ENCODE peak calls at places on chromosomes 11 and 22, in eight cellular contexts. S is body of pancreas, C is upper lobe of left lung, G is IMR-90, R is lung, T is dorsolateral prefrontal cortex, B is fibroblast of lung, K is HL-60. Z is an unnamed sample.

GRCh38 chr22:23243006-23243573 is 62.8 kb downstream of the BCR start:
- DNase-seq in S (no peak), C (no peak), G (no peak), R (no peak), T (no peak), B (peak), K (no peak), Z (peak)

GRCh38 chr22:29813563-29813962 is 24.5 kb downstream of the ASCC2 start:
- DNase-seq in S (no peak), C (no peak), G (no peak), R (no peak), T (no peak), B (no peak), K (no peak), Z (no peak)

GRCh38 chr22:47207387-47207786 is 444.9 kb downstream of the TBC1D22A start:
- DNase-seq in S (no peak), C (no peak), G (no peak), R (peak), T (no peak), B (no peak), K (no peak), Z (peak)

GRCh38 chr22:43268261-43268660 is 74.9 kb downstream of the SCUBE1 start:
- DNase-seq in S (no peak), C (no peak), G (no peak), R (no peak), T (no peak), B (no peak), K (no peak), Z (no peak)

GRCh38 chr11:125941606-125942275 is 4.1 kb upstream of the VSIG10L2 start:
- DNase-seq in S (peak), C (no peak), G (peak), R (peak), T (peak), B (peak), K (no peak), Z (no peak)

GRCh38 chr11:8025816-8026215 is 38.7 kb downstream of the EIF3F start:
- DNase-seq in S (no peak), C (no peak), G (peak), R (no peak), T (no peak), B (peak), K (no peak), Z (no peak)

GRCh38 chr22:26956346-26956745 is 299.0 kb downstream of the MIAT start:
- DNase-seq in S (no peak), C (no peak), G (no peak), R (no peak), T (no peak), B (peak), K (no peak), Z (no peak)

GRCh38 chr11:10273738-10274137 is 20.3 kb downstream of the SBF2 start:
- DNase-seq in S (no peak), C (no peak), G (no peak), R (no peak), T (no peak), B (no peak), K (no peak), Z (no peak)

GRCh38 chr11:22163394-22163797 is 29.5 kb upstream of the ANO5 start:
- DNase-seq in S (peak), C (no peak), G (no peak), R (peak), T (peak), B (no peak), K (peak), Z (no peak)

GRCh38 chr22:24026056-24026455 is 15.0 kb downstream of the CABIN1 start:
- DNase-seq in S (no peak), C (no peak), G (no peak), R (no peak), T (no peak), B (no peak), K (no peak), Z (no peak)

GRCh38 chr11:16982256-16982671 is 31.9 kb downstream of the PLEKHA7 start:
- DNase-seq in S (peak), C (no peak), G (no peak), R (no peak), T (no peak), B (no peak), K (no peak), Z (no peak)

GRCh38 chr22:47552024-47552423 is 789.6 kb downstream of the TBC1D22A start:
- DNase-seq in S (no peak), C (no peak), G (no peak), R (no peak), T (no peak), B (no peak), K (no peak), Z (no peak)

GRCh38 chr11:36376315-36376887 is 80.3 kb downstream of the PRR5L start:
- DNase-seq in S (no peak), C (peak), G (peak), R (no peak), T (no peak), B (peak), K (no peak), Z (no peak)

GRCh38 chr22:30422481-30423295 is 2.9 kb upstream of the MTFP1 start:
- DNase-seq in S (peak), C (no peak), G (peak), R (peak), T (no peak), B (peak), K (peak), Z (no peak)

GRCh38 chr11:119154178-119154577 is 5.3 kb downstream of the ABCG4 start:
- DNase-seq in S (no peak), C (no peak), G (no peak), R (no peak), T (no peak), B (no peak), K (no peak), Z (no peak)

GRCh38 chr11:6319001-6319878 is 1.1 kb downstream of the CAVIN3 start:
- DNase-seq in S (peak), C (peak), G (peak), R (peak), T (peak), B (peak), K (no peak), Z (no peak)

GRCh38 chr11:72617080-72617744 is 57.0 kb downstream of the PDE2A start:
- DNase-seq in S (peak), C (no peak), G (peak), R (no peak), T (no peak), B (peak), K (no peak), Z (no peak)

GRCh38 chr11:119615879-119616190 is 113.2 kb downstream of the NECTIN1 start:
- DNase-seq in S (no peak), C (no peak), G (no peak), R (no peak), T (no peak), B (no peak), K (no peak), Z (no peak)

GRCh38 chr11:33624082-33624481 is 76.5 kb downstream of the C11orf91 start:
- DNase-seq in S (no peak), C (no peak), G (no peak), R (no peak), T (no peak), B (no peak), K (no peak), Z (no peak)

GRCh38 chr11:96145163-96145585 is 197.8 kb downstream of the MAML2 start:
- DNase-seq in S (no peak), C (no peak), G (no peak), R (no peak), T (no peak), B (peak), K (no peak), Z (no peak)

GRCh38 chr22:44204937-44205712 is 24.4 kb downstream of the PARVG start:
- DNase-seq in S (no peak), C (no peak), G (no peak), R (no peak), T (no peak), B (no peak), K (no peak), Z (no peak)

GRCh38 chr11:44747339-44747738 is 20.6 kb downstream of the TSPAN18 start:
- DNase-seq in S (no peak), C (no peak), G (peak), R (no peak), T (no peak), B (peak), K (no peak), Z (no peak)

GRCh38 chr22:27222178-27222577 is 564.8 kb downstream of the MIAT start:
- DNase-seq in S (no peak), C (no peak), G (no peak), R (no peak), T (no peak), B (no peak), K (no peak), Z (no peak)

GRCh38 chr11:100581318-100581717 is 105.8 kb upstream of the ARHGAP42 start:
- DNase-seq in S (peak), C (no peak), G (no peak), R (no peak), T (no peak), B (no peak), K (no peak), Z (no peak)

GRCh38 chr22:38754247-38755154 is 1.3 kb downstream of the SUN2 start:
- DNase-seq in S (peak), C (no peak), G (peak), R (peak), T (peak), B (peak), K (no peak), Z (no peak)

GRCh38 chr11:80107415-80107814 is 666.6 kb upstream of the TENM4 start:
- DNase-seq in S (no peak), C (no peak), G (no peak), R (no peak), T (no peak), B (no peak), K (no peak), Z (no peak)

GRCh38 chr11:9664276-9665171 is 647 bp downstream of the SWAP70 start:
- DNase-seq in S (peak), C (peak), G (peak), R (peak), T (no peak), B (peak), K (no peak), Z (peak)

GRCh38 chr22:46560696-46561295 is 23.4 kb upstream of the CELSR1 start:
- DNase-seq in S (no peak), C (no peak), G (no peak), R (no peak), T (no peak), B (no peak), K (no peak), Z (no peak)

GRCh38 chr11:79546366-79546765 is 105.5 kb upstream of the TENM4 start:
- DNase-seq in S (no peak), C (no peak), G (no peak), R (no peak), T (no peak), B (no peak), K (no peak), Z (no peak)

GRCh38 chr11:123942413-123942812 is 1.2 kb downstream of the OR6T1 start:
- DNase-seq in S (no peak), C (no peak), G (no peak), R (no peak), T (no peak), B (no peak), K (no peak), Z (no peak)

GRCh38 chr11:57800444-57801184 is 39.0 kb downstream of the CTNND1 start:
- DNase-seq in S (peak), C (no peak), G (peak), R (no peak), T (no peak), B (peak), K (peak), Z (no peak)

GRCh38 chr11:14577835-14578529 is 57.8 kb upstream of the PSMA1 start:
- DNase-seq in S (no peak), C (no peak), G (no peak), R (no peak), T (no peak), B (no peak), K (peak), Z (peak)

GRCh38 chr22:39214006-39214382 is 30.8 kb downstream of the PDGFB start:
- DNase-seq in S (no peak), C (no peak), G (no peak), R (no peak), T (no peak), B (no peak), K (no peak), Z (no peak)

GRCh38 chr11:13031349-13031748 is 22.2 kb downstream of the RASSF10 start:
- DNase-seq in S (no peak), C (no peak), G (no peak), R (no peak), T (no peak), B (no peak), K (no peak), Z (no peak)

GRCh38 chr22:46812034-46812605 is 49.7 kb downstream of the TBC1D22A start:
- DNase-seq in S (no peak), C (no peak), G (no peak), R (no peak), T (no peak), B (no peak), K (no peak), Z (no peak)

GRCh38 chr11:61037694-61038093 is 64.6 kb upstream of the CD5 start:
- DNase-seq in S (no peak), C (no peak), G (no peak), R (no peak), T (peak), B (peak), K (no peak), Z (no peak)

DNA sequence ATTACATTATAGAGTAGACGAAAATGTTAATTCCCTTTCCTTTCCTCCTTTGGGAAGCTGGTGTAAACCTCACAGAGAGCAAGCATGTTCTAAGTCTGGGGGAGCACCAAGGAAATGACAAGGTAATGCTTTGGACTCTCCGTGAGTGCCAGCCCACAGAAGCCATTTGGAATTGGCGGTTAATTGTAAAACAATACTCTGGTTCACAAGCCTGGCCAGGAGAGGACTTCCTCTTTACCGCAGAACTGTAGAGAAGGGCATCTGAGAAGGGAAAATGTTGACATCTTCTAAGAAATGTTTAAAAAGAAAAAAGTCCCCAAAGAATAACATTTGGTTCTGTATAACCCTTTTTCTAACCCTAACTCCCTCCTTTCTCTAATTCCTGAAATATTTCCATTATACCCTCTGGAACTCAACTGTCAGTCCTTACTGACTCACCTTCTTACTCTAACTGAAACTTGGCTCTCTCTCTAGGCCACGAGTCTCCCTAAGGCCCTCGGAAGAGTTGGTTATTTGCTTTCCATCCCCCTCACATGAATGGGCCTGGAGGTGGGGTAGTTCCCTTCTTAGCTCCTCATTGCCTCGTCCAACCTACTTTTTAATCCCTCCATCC is 379.8 kb downstream of the SOX6 start:
- DNase-seq in S (no peak), C (no peak), G (peak), R (no peak), T (no peak), B (peak), K (no peak), Z (no peak)
- TF ChIP-seq CTCF in S (no peak), C (no peak), G (no peak), R (no peak), T (no peak), B (no peak), K (no peak), Z (no peak)

GRCh38 chr22:20256562-20257473 is 11.3 kb downstream of the RTN4R start:
- DNase-seq in S (no peak), C (peak), G (no peak), R (no peak), T (no peak), B (no peak), K (no peak), Z (no peak)

GRCh38 chr22:20257474-20258299 is 10.4 kb downstream of the RTN4R start:
- DNase-seq in S (no peak), C (peak), G (no peak), R (no peak), T (no peak), B (no peak), K (no peak), Z (no peak)

GRCh38 chr22:20259336-20259705 is 8.8 kb downstream of the RTN4R start:
- DNase-seq in S (no peak), C (peak), G (no peak), R (no peak), T (no peak), B (no peak), K (no peak), Z (no peak)

GRCh38 chr22:20260071-20260722 is 7.9 kb downstream of the RTN4R start:
- DNase-seq in S (no peak), C (peak), G (no peak), R (no peak), T (no peak), B (no peak), K (no peak), Z (no peak)

DNA sequence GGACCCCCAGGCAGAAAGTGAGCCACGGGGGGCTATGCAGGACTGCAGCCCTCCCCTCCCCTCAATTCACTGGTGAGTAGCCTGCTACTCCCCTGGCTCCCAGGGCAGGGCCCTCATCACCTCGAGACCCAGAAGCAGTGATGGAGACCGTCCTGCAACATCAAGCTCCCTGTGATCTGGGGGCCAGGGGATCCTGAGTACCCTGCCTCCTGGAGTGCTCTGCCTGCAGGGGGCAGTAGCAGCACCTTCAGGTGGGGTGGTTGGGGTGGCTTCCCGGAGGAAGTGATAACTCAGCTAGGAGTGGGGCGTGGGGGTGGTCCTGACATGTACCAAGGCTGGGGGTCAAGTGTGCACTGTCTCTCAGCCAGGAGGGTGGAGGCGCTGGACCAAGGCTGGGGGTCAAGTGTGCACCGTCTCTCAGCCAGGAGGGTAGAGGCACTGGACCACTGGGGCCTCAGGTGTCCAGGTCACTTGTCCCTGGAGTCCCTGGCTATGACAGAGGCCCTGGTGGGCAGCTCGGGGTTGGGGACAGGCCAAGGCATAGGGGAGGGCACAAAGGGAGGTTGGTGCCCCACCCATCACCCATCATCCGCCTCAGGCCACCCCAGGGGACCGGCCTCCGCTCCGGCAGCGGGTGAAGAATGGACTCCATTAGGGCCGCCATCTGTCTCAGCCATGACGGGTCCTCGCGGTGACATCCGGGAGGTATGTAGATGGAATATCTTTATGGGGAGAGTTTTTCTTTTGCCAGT is 9.4 kb downstream of the RTN4R start:
- DNase-seq in S (no peak), C (peak), G (no peak), R (no peak), T (no peak), B (no peak), K (no peak), Z (no peak)
- TF ChIP-seq CTCF in S (no peak), C (no peak), G (peak), R (no peak), T (no peak), B (peak), K (no peak), Z (no peak)

DNA sequence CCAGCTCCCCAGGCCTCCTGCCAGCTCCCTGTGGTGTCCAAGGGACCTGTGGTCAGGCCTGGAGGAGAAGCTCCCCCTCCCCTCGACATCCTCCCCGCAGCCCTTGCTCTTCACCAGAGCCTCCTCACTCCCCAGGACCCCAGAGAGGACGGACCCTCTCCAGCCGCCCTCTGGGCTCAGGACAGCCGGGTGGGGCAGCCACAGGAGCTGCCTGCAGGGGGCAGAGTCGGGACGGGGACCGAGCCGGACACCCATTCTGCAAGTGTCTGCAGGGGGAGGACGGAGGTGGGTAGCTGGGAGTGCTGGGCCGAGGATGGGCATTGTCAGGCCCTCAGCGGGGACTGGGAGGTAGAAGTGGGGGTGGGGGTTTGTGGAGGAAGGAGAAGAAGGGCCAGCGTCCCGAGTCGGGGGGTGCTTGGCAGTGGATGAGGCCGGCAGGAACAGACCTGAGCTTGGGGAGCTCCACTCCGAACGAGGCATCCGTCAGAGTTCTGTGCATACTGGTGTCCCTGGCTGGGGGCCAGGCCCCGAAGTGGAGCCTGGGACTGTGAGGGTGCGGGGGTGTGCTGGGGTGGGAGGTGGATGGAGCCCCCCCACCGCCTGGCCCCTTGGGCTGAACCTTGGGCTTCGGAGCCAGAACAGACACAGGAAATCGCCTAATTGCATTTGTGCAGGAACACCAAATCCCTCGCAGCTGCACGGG is 15.2 kb downstream of the PRR33 start:
- DNase-seq in S (peak), C (peak), G (no peak), R (no peak), T (no peak), B (peak), K (no peak), Z (no peak)
- TF ChIP-seq CTCF in S (peak), C (peak), G (peak), R (no peak), T (no peak), B (peak), K (peak), Z (peak)

DNA sequence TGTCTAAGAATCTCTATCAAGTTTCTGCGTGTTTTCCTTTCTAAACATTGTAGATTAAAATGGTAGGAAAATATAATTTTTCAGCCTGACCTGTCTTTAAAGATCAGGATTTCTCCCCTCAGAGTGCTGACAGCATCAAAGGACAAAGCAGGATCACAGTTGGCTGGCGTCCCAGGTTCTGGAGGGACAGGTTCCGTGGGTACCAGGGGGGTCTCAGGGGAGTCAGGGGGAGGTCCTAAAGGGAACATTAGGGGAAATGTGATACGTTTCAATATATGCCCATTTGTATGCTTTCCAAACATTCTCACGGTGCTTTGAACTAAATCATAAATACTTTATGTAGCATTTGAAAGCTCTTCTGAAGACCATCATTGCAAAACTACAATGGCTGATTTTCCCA is 3.4 kb downstream of the MMP3 start:
- DNase-seq in S (no peak), C (no peak), G (no peak), R (no peak), T (no peak), B (no peak), K (no peak), Z (no peak)
- TF ChIP-seq CTCF in S (no peak), C (no peak), G (no peak), R (no peak), T (no peak), B (no peak), K (no peak), Z (no peak)